ENCODE peak calls at places on chromosomes 6 and 20, in ten cellular contexts. One of them, this sample, is unnamed.

GRCh38 chr6:143336446-143337152 is 113.9 kb downstream of the ADAT2 start:
- DNase-seq in Peyer's patch: no peak
- DNase-seq in aorta: no peak
- DNase-seq in Panc1: no peak
- DNase-seq in ascending aorta: no peak
- DNase-seq in A549: no peak
- DNase-seq in GM23338: peak; percentile 19
- DNase-seq in IMR-90: peak; percentile 69
- DNase-seq in stomach: no peak
- DNase-seq in uterus: no peak
- DNase-seq in this sample: no peak

GRCh38 chr20:13200767-13201500 is 20.1 kb upstream of the ISM1 start:
- DNase-seq in Peyer's patch: no peak
- DNase-seq in aorta: no peak
- DNase-seq in Panc1: no peak
- DNase-seq in ascending aorta: no peak
- DNase-seq in A549: no peak
- DNase-seq in GM23338: peak; percentile 25
- DNase-seq in IMR-90: no peak
- DNase-seq in stomach: no peak
- DNase-seq in uterus: no peak
- DNase-seq in this sample: no peak

GRCh38 chr20:21096321-21097043 is 9.7 kb downstream of the LINC00237 start:
- DNase-seq in Peyer's patch: no peak
- DNase-seq in aorta: no peak
- DNase-seq in Panc1: peak; percentile 4
- DNase-seq in ascending aorta: no peak
- DNase-seq in A549: peak; percentile 66
- DNase-seq in GM23338: peak; percentile 78
- DNase-seq in IMR-90: peak; percentile 32
- DNase-seq in stomach: no peak
- DNase-seq in uterus: no peak
- DNase-seq in this sample: no peak

GRCh38 chr6:109242923-109243322 is 139.3 kb downstream of the CD164 start:
- DNase-seq in Peyer's patch: no peak
- DNase-seq in aorta: no peak
- DNase-seq in Panc1: no peak
- DNase-seq in ascending aorta: no peak
- DNase-seq in A549: no peak
- DNase-seq in GM23338: no peak
- DNase-seq in IMR-90: no peak
- DNase-seq in stomach: no peak
- DNase-seq in uterus: no peak
- DNase-seq in this sample: no peak

GRCh38 chr6:9647599-9647998 is 767.3 kb downstream of the TFAP2A start:
- DNase-seq in Peyer's patch: no peak
- DNase-seq in aorta: no peak
- DNase-seq in Panc1: no peak
- DNase-seq in ascending aorta: no peak
- DNase-seq in A549: no peak
- DNase-seq in GM23338: no peak
- DNase-seq in IMR-90: peak; percentile 62
- DNase-seq in stomach: no peak
- DNase-seq in uterus: no peak
- DNase-seq in this sample: no peak

GRCh38 chr6:159267165-159267564 is 98.0 kb downstream of the FNDC1 start:
- DNase-seq in Peyer's patch: no peak
- DNase-seq in aorta: no peak
- DNase-seq in Panc1: no peak
- DNase-seq in ascending aorta: no peak
- DNase-seq in A549: no peak
- DNase-seq in GM23338: peak; percentile 57
- DNase-seq in IMR-90: no peak
- DNase-seq in stomach: no peak
- DNase-seq in uterus: no peak
- DNase-seq in this sample: no peak

GRCh38 chr20:6735913-6736845 is 31.3 kb upstream of the BMP2 start:
- DNase-seq in Peyer's patch: peak; percentile 48
- DNase-seq in aorta: no peak
- DNase-seq in Panc1: no peak
- DNase-seq in ascending aorta: no peak
- DNase-seq in A549: no peak
- DNase-seq in GM23338: peak; percentile 21
- DNase-seq in IMR-90: no peak
- DNase-seq in stomach: peak; percentile 33
- DNase-seq in uterus: peak; percentile 17
- DNase-seq in this sample: no peak

GRCh38 chr20:840858-841567 is 7.5 kb downstream of the FAM110A start:
- DNase-seq in Peyer's patch: peak; percentile 84
- DNase-seq in aorta: no peak
- DNase-seq in Panc1: no peak
- DNase-seq in ascending aorta: no peak
- DNase-seq in A549: no peak
- DNase-seq in GM23338: peak; percentile 70
- DNase-seq in IMR-90: no peak
- DNase-seq in stomach: peak; percentile 70
- DNase-seq in uterus: no peak
- DNase-seq in this sample: no peak

GRCh38 chr6:55474386-55474785 is 104.6 kb downstream of the HMGCLL1 start:
- DNase-seq in Peyer's patch: no peak
- DNase-seq in aorta: no peak
- DNase-seq in Panc1: no peak
- DNase-seq in ascending aorta: no peak
- DNase-seq in A549: no peak
- DNase-seq in GM23338: no peak
- DNase-seq in IMR-90: peak; percentile 10
- DNase-seq in stomach: no peak
- DNase-seq in uterus: no peak
- DNase-seq in this sample: no peak

GRCh38 chr20:33650753-33651561 is 11.2 kb upstream of the C20orf144 start:
- DNase-seq in Peyer's patch: no peak
- DNase-seq in aorta: no peak
- DNase-seq in Panc1: no peak
- DNase-seq in ascending aorta: no peak
- DNase-seq in A549: no peak
- DNase-seq in GM23338: no peak
- DNase-seq in IMR-90: no peak
- DNase-seq in stomach: peak; percentile 68
- DNase-seq in uterus: no peak
- DNase-seq in this sample: no peak

GRCh38 chr6:44681782-44682181 is 294.3 kb downstream of the CDC5L start:
- DNase-seq in Peyer's patch: no peak
- DNase-seq in aorta: no peak
- DNase-seq in Panc1: no peak
- DNase-seq in ascending aorta: no peak
- DNase-seq in A549: no peak
- DNase-seq in GM23338: no peak
- DNase-seq in IMR-90: no peak
- DNase-seq in stomach: no peak
- DNase-seq in uterus: no peak
- DNase-seq in this sample: no peak

GRCh38 chr20:35058184-35058583 is 34.4 kb downstream of the TRPC4AP start:
- DNase-seq in Peyer's patch: no peak
- DNase-seq in aorta: no peak
- DNase-seq in Panc1: no peak
- DNase-seq in ascending aorta: no peak
- DNase-seq in A549: no peak
- DNase-seq in GM23338: no peak
- DNase-seq in IMR-90: no peak
- DNase-seq in stomach: no peak
- DNase-seq in uterus: no peak
- DNase-seq in this sample: no peak

GRCh38 chr6:1136856-1137255 is 175.0 kb upstream of the FOXQ1 start:
- DNase-seq in Peyer's patch: no peak
- DNase-seq in aorta: no peak
- DNase-seq in Panc1: no peak
- DNase-seq in ascending aorta: no peak
- DNase-seq in A549: no peak
- DNase-seq in GM23338: no peak
- DNase-seq in IMR-90: no peak
- DNase-seq in stomach: no peak
- DNase-seq in uterus: no peak
- DNase-seq in this sample: no peak

GRCh38 chr6:1139155-1139890 is 172.6 kb upstream of the FOXQ1 start:
- DNase-seq in Peyer's patch: no peak
- DNase-seq in aorta: no peak
- DNase-seq in Panc1: no peak
- DNase-seq in ascending aorta: no peak
- DNase-seq in A549: no peak
- DNase-seq in GM23338: no peak
- DNase-seq in IMR-90: no peak
- DNase-seq in stomach: no peak
- DNase-seq in uterus: no peak
- DNase-seq in this sample: no peak

GRCh38 chr6:1137849-1138248 is 174.0 kb upstream of the FOXQ1 start:
- DNase-seq in Peyer's patch: no peak
- DNase-seq in aorta: no peak
- DNase-seq in Panc1: no peak
- DNase-seq in ascending aorta: no peak
- DNase-seq in A549: no peak
- DNase-seq in GM23338: no peak
- DNase-seq in IMR-90: no peak
- DNase-seq in stomach: no peak
- DNase-seq in uterus: no peak
- DNase-seq in this sample: no peak

GRCh38 chr6:1136415-1136774 is 175.5 kb upstream of the FOXQ1 start:
- DNase-seq in Peyer's patch: no peak
- DNase-seq in aorta: no peak
- DNase-seq in Panc1: no peak
- DNase-seq in ascending aorta: no peak
- DNase-seq in A549: no peak
- DNase-seq in GM23338: no peak
- DNase-seq in IMR-90: peak; percentile 86
- DNase-seq in stomach: no peak
- DNase-seq in uterus: no peak
- DNase-seq in this sample: peak; percentile 8

GRCh38 chr6:1135726-1136414 is 176.0 kb upstream of the FOXQ1 start:
- DNase-seq in Peyer's patch: no peak
- DNase-seq in aorta: no peak
- DNase-seq in Panc1: no peak
- DNase-seq in ascending aorta: no peak
- DNase-seq in A549: no peak
- DNase-seq in GM23338: no peak
- DNase-seq in IMR-90: no peak
- DNase-seq in stomach: no peak
- DNase-seq in uterus: no peak
- DNase-seq in this sample: peak; percentile 16
- H3K27ac ChIP-seq in Peyer's patch: no peak overlapping the region
- H3K27ac ChIP-seq in aorta: no peak overlapping the region
- H3K27ac ChIP-seq in Panc1: no peak overlapping the region
- H3K27ac ChIP-seq in ascending aorta: no peak overlapping the region
- H3K27ac ChIP-seq in A549: no peak overlapping the region
- H3K27ac ChIP-seq in GM23338: no peak overlapping the region
- H3K27ac ChIP-seq in IMR-90: peak overlapping the region; percentile 30
- H3K27ac ChIP-seq in stomach: no peak overlapping the region
- H3K27ac ChIP-seq in uterus: no peak overlapping the region
- H3K27ac ChIP-seq in this sample: no peak overlapping the region

GRCh38 chr6:11218477-11218826 is 14.0 kb downstream of the NEDD9 start:
- DNase-seq in Peyer's patch: no peak
- DNase-seq in aorta: no peak
- DNase-seq in Panc1: no peak
- DNase-seq in ascending aorta: no peak
- DNase-seq in A549: no peak
- DNase-seq in GM23338: no peak
- DNase-seq in IMR-90: no peak
- DNase-seq in stomach: no peak
- DNase-seq in uterus: no peak
- DNase-seq in this sample: no peak
- H3K27ac ChIP-seq in Peyer's patch: peak overlapping the region; percentile 63
- H3K27ac ChIP-seq in aorta: peak overlapping the region; percentile 91
- H3K27ac ChIP-seq in Panc1: no peak overlapping the region
- H3K27ac ChIP-seq in ascending aorta: peak overlapping the region; percentile 91
- H3K27ac ChIP-seq in A549: peak overlapping the region; percentile 93
- H3K27ac ChIP-seq in GM23338: no peak overlapping the region
- H3K27ac ChIP-seq in IMR-90: no peak overlapping the region
- H3K27ac ChIP-seq in stomach: peak overlapping the region; percentile 85
- H3K27ac ChIP-seq in uterus: peak overlapping the region; percentile 94
- H3K27ac ChIP-seq in this sample: peak overlapping the region; percentile 74

DNA sequence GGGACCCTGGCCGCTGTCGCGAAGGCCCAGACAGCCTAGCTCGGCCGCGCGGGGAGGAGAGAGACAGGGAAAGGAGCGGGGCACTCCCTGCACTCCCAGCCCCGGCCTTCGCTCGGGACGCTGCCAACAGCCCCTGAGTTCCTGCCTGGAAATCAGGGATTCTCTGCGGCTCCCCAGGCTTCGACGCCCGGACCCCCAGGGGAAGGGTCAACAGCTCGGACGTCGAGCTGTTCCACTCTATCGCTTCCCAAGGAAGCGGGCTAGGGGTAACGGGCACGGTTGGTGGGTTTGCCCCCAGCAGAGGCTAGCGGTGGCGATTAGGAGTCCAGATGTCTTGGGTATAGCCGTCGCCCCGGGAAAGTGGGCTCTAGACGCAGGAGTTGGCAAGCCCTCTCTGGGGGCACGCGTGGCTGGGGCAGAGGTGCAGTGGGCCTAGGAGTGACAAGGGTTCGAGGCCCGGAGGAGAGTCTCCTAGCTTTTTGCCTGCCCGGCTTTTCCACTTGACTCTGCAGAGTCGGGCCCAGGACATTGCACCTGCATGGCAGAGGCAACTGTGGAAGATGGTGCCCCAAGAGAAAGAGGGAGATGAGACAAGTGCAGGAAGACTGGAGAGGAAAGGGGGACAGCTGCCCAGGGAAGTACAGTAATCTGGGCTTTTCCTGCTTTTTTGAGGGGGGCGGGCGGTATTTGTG is 8.3 kb downstream of the POU3F2 start:
- DNase-seq in Peyer's patch: no peak
- DNase-seq in aorta: peak; percentile 71
- DNase-seq in Panc1: no peak
- DNase-seq in ascending aorta: no peak
- DNase-seq in A549: no peak
- DNase-seq in GM23338: peak; percentile 81
- DNase-seq in IMR-90: no peak
- DNase-seq in stomach: no peak
- DNase-seq in uterus: no peak
- DNase-seq in this sample: no peak
- H3K27ac ChIP-seq in Peyer's patch: no peak overlapping the region
- H3K27ac ChIP-seq in aorta: no peak overlapping the region
- H3K27ac ChIP-seq in Panc1: no peak overlapping the region
- H3K27ac ChIP-seq in ascending aorta: no peak overlapping the region
- H3K27ac ChIP-seq in A549: no peak overlapping the region
- H3K27ac ChIP-seq in GM23338: no peak overlapping the region
- H3K27ac ChIP-seq in IMR-90: no peak overlapping the region
- H3K27ac ChIP-seq in stomach: no peak overlapping the region
- H3K27ac ChIP-seq in uterus: no peak overlapping the region
- H3K27ac ChIP-seq in this sample: peak overlapping the region; percentile 85

DNA sequence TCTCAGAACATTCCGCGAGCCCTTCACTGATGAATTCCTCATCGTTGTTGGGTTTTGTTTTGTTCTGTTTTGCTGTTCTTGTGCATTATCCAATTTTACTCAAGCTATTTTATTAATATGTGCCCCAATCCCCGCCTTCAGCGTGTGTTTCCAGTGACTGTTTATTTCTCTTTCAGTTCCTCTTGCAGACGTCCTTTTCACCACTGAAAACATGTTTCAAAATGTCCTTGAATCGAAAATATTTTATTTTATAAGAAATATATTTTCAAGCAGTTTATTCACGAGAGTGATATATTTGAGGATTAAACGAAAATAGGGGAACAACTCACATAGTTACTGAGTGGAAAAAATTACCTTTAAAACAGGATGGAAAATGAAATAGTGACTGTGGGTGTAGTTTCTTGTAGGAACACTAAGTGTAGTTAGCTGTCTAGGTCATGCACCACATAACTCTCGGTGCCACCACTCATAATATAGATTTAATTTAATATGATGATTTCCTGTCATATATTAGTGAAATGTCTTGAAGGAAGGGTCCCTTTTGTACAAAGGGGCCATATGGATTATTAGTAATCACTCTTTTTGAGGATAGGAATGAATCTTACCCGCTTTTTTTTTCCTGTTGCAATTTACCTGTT is 45.3 kb upstream of the HDDC2 start:
- DNase-seq in Peyer's patch: no peak
- DNase-seq in aorta: no peak
- DNase-seq in Panc1: no peak
- DNase-seq in ascending aorta: no peak
- DNase-seq in A549: no peak
- DNase-seq in GM23338: no peak
- DNase-seq in IMR-90: no peak
- DNase-seq in stomach: no peak
- DNase-seq in uterus: no peak
- DNase-seq in this sample: no peak
- H3K27ac ChIP-seq in Peyer's patch: peak overlapping the region; percentile 46
- H3K27ac ChIP-seq in aorta: peak overlapping the region; percentile 87
- H3K27ac ChIP-seq in Panc1: no peak overlapping the region
- H3K27ac ChIP-seq in ascending aorta: peak overlapping the region; percentile 75
- H3K27ac ChIP-seq in A549: no peak overlapping the region
- H3K27ac ChIP-seq in GM23338: no peak overlapping the region
- H3K27ac ChIP-seq in IMR-90: no peak overlapping the region
- H3K27ac ChIP-seq in stomach: peak overlapping the region; percentile 36
- H3K27ac ChIP-seq in uterus: peak overlapping the region; percentile 63
- H3K27ac ChIP-seq in this sample: peak overlapping the region; percentile 24

This sample was measured in caudate nucleus.